ENCODE peak calls at places on chromosome 13, in six cellular contexts. One of them, this sample, is unnamed.

GRCh38 chr13:26872444-26873173 is 112.0 kb upstream of the GPR12 start:
- DNase-seq in neural progenitor cell: peak
- DNase-seq in PC-3: peak
- DNase-seq in HCT116: peak
- DNase-seq in SK-N-SH: peak
- DNase-seq in MM.1S: peak
- DNase-seq in this sample: peak

GRCh38 chr13:74895042-74895811 is 586.7 kb downstream of the TBC1D4 start:
- DNase-seq in neural progenitor cell: no peak
- DNase-seq in PC-3: no peak
- DNase-seq in HCT116: no peak
- DNase-seq in SK-N-SH: no peak
- DNase-seq in MM.1S: no peak
- DNase-seq in this sample: no peak

GRCh38 chr13:101698400-101698799 is 245.9 kb downstream of the ITGBL1 start:
- DNase-seq in neural progenitor cell: no peak
- DNase-seq in PC-3: no peak
- DNase-seq in HCT116: no peak
- DNase-seq in SK-N-SH: peak
- DNase-seq in MM.1S: no peak
- DNase-seq in this sample: peak

GRCh38 chr13:25319781-25320180 is 18.4 kb downstream of the NUP58 start:
- DNase-seq in neural progenitor cell: no peak
- DNase-seq in PC-3: no peak
- DNase-seq in HCT116: no peak
- DNase-seq in SK-N-SH: no peak
- DNase-seq in MM.1S: no peak
- DNase-seq in this sample: no peak

GRCh38 chr13:99628442-99628841 is 127.2 kb downstream of the TM9SF2 start:
- DNase-seq in neural progenitor cell: no peak
- DNase-seq in PC-3: no peak
- DNase-seq in HCT116: no peak
- DNase-seq in SK-N-SH: no peak
- DNase-seq in MM.1S: no peak
- DNase-seq in this sample: no peak

GRCh38 chr13:113651511-113652403 is 6.2 kb downstream of the ATP4B start:
- DNase-seq in neural progenitor cell: no peak
- DNase-seq in PC-3: no peak
- DNase-seq in HCT116: no peak
- DNase-seq in SK-N-SH: no peak
- DNase-seq in MM.1S: no peak
- DNase-seq in this sample: no peak

GRCh38 chr13:85631801-85632200 is 167.4 kb downstream of the SLITRK6 start:
- DNase-seq in neural progenitor cell: no peak
- DNase-seq in PC-3: peak
- DNase-seq in HCT116: no peak
- DNase-seq in SK-N-SH: no peak
- DNase-seq in MM.1S: no peak
- DNase-seq in this sample: no peak

GRCh38 chr13:35876601-35877000 is 254.6 kb downstream of the DCLK1 start:
- DNase-seq in neural progenitor cell: no peak
- DNase-seq in PC-3: no peak
- DNase-seq in HCT116: no peak
- DNase-seq in SK-N-SH: no peak
- DNase-seq in MM.1S: no peak
- DNase-seq in this sample: peak

GRCh38 chr13:111541752-111542529 is 221.5 kb downstream of the TEX29 start:
- DNase-seq in neural progenitor cell: no peak
- DNase-seq in PC-3: no peak
- DNase-seq in HCT116: no peak
- DNase-seq in SK-N-SH: no peak
- DNase-seq in MM.1S: no peak
- DNase-seq in this sample: no peak
- TF ChIP-seq EZH2phosphoT487 in neural progenitor cell: no peak
- TF ChIP-seq EZH2phosphoT487 in PC-3: no peak
- TF ChIP-seq EZH2phosphoT487 in HCT116: no peak
- TF ChIP-seq EZH2phosphoT487 in SK-N-SH: no peak
- TF ChIP-seq EZH2phosphoT487 in MM.1S: no peak
- TF ChIP-seq EZH2phosphoT487 in this sample: no peak

GRCh38 chr13:30698023-30698422 is 37.3 kb upstream of the ALOX5AP start:
- DNase-seq in neural progenitor cell: no peak
- DNase-seq in PC-3: no peak
- DNase-seq in HCT116: no peak
- DNase-seq in SK-N-SH: peak
- DNase-seq in MM.1S: no peak
- DNase-seq in this sample: peak

GRCh38 chr13:30696278-30697176 is 38.8 kb upstream of the ALOX5AP start:
- DNase-seq in neural progenitor cell: no peak
- DNase-seq in PC-3: no peak
- DNase-seq in HCT116: no peak
- DNase-seq in SK-N-SH: no peak
- DNase-seq in MM.1S: peak
- DNase-seq in this sample: peak

GRCh38 chr13:30700364-30700763 is 35.0 kb upstream of the ALOX5AP start:
- DNase-seq in neural progenitor cell: no peak
- DNase-seq in PC-3: no peak
- DNase-seq in HCT116: no peak
- DNase-seq in SK-N-SH: no peak
- DNase-seq in MM.1S: no peak
- DNase-seq in this sample: no peak

GRCh38 chr13:30698488-30699005 is 36.8 kb upstream of the ALOX5AP start:
- DNase-seq in neural progenitor cell: no peak
- DNase-seq in PC-3: no peak
- DNase-seq in HCT116: no peak
- DNase-seq in SK-N-SH: no peak
- DNase-seq in MM.1S: no peak
- DNase-seq in this sample: no peak

GRCh38 chr13:30697177-30697953 is 38.0 kb upstream of the ALOX5AP start:
- DNase-seq in neural progenitor cell: no peak
- DNase-seq in PC-3: no peak
- DNase-seq in HCT116: no peak
- DNase-seq in SK-N-SH: no peak
- DNase-seq in MM.1S: no peak
- DNase-seq in this sample: peak
- H3K9ac ChIP-seq in neural progenitor cell: no peak
- H3K9ac ChIP-seq in PC-3: no peak
- H3K9ac ChIP-seq in HCT116: no peak
- H3K9ac ChIP-seq in SK-N-SH: peak
- H3K9ac ChIP-seq in MM.1S: no peak
- H3K9ac ChIP-seq in this sample: peak

GRCh38 chr13:40539954-40540706 is 126.3 kb downstream of the FOXO1 start:
- DNase-seq in neural progenitor cell: peak
- DNase-seq in PC-3: peak
- DNase-seq in HCT116: peak
- DNase-seq in SK-N-SH: no peak
- DNase-seq in MM.1S: no peak
- DNase-seq in this sample: peak
- H3K4me2 ChIP-seq in neural progenitor cell: no peak
- H3K4me2 ChIP-seq in PC-3: peak
- H3K4me2 ChIP-seq in HCT116: peak
- H3K4me2 ChIP-seq in SK-N-SH: peak
- H3K4me2 ChIP-seq in MM.1S: no peak
- H3K4me2 ChIP-seq in this sample: peak

GRCh38 chr13:106375085-106375484 is 160.4 kb downstream of the EFNB2 start:
- DNase-seq in neural progenitor cell: no peak
- DNase-seq in PC-3: no peak
- DNase-seq in HCT116: no peak
- DNase-seq in SK-N-SH: no peak
- DNase-seq in MM.1S: no peak
- DNase-seq in this sample: no peak

GRCh38 chr13:106372199-106373160 is 163.0 kb downstream of the EFNB2 start:
- DNase-seq in neural progenitor cell: no peak
- DNase-seq in PC-3: no peak
- DNase-seq in HCT116: no peak
- DNase-seq in SK-N-SH: no peak
- DNase-seq in MM.1S: no peak
- DNase-seq in this sample: peak

GRCh38 chr13:106374631-106375030 is 160.8 kb downstream of the EFNB2 start:
- DNase-seq in neural progenitor cell: no peak
- DNase-seq in PC-3: no peak
- DNase-seq in HCT116: no peak
- DNase-seq in SK-N-SH: no peak
- DNase-seq in MM.1S: no peak
- DNase-seq in this sample: no peak

GRCh38 chr13:106373989-106374572 is 161.4 kb downstream of the EFNB2 start:
- DNase-seq in neural progenitor cell: no peak
- DNase-seq in PC-3: no peak
- DNase-seq in HCT116: no peak
- DNase-seq in SK-N-SH: no peak
- DNase-seq in MM.1S: no peak
- DNase-seq in this sample: peak

GRCh38 chr13:106373304-106373988 is 162.0 kb downstream of the EFNB2 start:
- DNase-seq in neural progenitor cell: no peak
- DNase-seq in PC-3: no peak
- DNase-seq in HCT116: no peak
- DNase-seq in SK-N-SH: no peak
- DNase-seq in MM.1S: no peak
- DNase-seq in this sample: no peak
- TF ChIP-seq EZH2phosphoT487 in neural progenitor cell: no peak
- TF ChIP-seq EZH2phosphoT487 in PC-3: no peak
- TF ChIP-seq EZH2phosphoT487 in HCT116: no peak
- TF ChIP-seq EZH2phosphoT487 in SK-N-SH: no peak
- TF ChIP-seq EZH2phosphoT487 in MM.1S: no peak
- TF ChIP-seq EZH2phosphoT487 in this sample: no peak

GRCh38 chr13:78121459-78122348 is 203.1 kb upstream of the EDNRB start:
- DNase-seq in neural progenitor cell: peak
- DNase-seq in PC-3: peak
- DNase-seq in HCT116: peak
- DNase-seq in SK-N-SH: peak
- DNase-seq in MM.1S: peak
- DNase-seq in this sample: peak

DNA sequence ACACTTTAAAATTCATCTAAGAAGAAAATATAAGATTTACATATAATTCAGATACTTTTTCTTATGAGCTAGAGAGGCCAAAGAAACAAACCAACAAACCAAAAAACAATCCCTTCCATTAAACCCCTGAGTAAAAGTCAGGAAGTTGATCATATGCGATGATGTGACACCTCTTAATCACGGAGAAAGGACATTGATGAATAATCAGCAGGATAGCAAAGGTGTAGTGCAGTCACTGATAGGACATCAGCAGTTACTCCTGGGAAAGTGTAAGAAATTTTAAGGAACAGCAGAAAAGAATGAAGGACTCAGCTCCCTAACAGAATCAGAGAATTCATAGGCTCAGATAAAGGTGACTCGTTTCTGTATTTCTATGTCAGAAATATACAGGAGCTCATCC is 202.4 kb upstream of the EDNRB start:
- DNase-seq in neural progenitor cell: no peak
- DNase-seq in PC-3: peak
- DNase-seq in HCT116: no peak
- DNase-seq in SK-N-SH: no peak
- DNase-seq in MM.1S: no peak
- DNase-seq in this sample: no peak
- H3K9ac ChIP-seq in neural progenitor cell: no peak
- H3K9ac ChIP-seq in PC-3: no peak
- H3K9ac ChIP-seq in HCT116: no peak
- H3K9ac ChIP-seq in SK-N-SH: no peak
- H3K9ac ChIP-seq in MM.1S: no peak
- H3K9ac ChIP-seq in this sample: no peak

DNA sequence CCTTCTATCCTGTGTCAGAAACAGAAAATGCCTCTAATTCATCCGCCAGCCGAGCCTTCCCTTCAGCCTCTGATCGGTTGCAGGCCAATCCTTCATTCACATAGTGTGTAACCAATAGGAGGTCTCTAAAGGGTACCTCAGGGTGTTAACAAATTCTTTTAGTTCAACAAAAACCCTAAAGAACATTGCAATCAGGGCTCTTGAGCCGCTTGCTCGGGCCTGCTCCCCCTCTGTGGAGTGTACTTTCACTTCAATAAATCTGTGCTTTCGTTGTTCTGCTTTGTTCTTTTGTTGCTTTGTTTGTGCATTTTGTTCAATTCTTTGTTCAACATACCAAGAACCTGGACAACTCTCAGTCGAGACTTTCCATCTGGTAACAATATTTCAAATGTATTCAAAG is 366.5 kb downstream of the KCTD12 start:
- DNase-seq in neural progenitor cell: peak
- DNase-seq in PC-3: no peak
- DNase-seq in HCT116: no peak
- DNase-seq in SK-N-SH: no peak
- DNase-seq in MM.1S: no peak
- DNase-seq in this sample: no peak
- H3K4me2 ChIP-seq in neural progenitor cell: no peak
- H3K4me2 ChIP-seq in PC-3: no peak
- H3K4me2 ChIP-seq in HCT116: no peak
- H3K4me2 ChIP-seq in SK-N-SH: no peak
- H3K4me2 ChIP-seq in MM.1S: no peak
- H3K4me2 ChIP-seq in this sample: no peak

DNA sequence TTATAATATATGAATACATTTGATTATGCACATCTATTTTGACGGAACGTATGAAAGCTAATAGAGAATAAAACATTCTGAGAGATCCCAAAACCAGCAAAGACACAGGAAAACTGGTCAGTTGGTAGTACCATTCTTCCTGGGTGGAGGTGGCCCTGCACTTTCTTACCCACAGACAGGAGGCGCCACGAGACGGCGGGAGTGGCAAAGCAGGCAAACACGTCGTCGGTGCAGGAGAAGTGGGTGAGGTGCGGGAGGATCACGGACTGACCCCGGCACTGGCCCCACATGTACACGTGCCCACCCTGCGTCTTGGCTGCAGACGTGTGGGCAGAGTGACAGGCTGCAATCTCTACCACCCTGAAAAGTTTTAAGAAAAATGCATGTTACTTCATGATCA is 36.1 kb downstream of the RCBTB1 start:
- DNase-seq in neural progenitor cell: no peak
- DNase-seq in PC-3: no peak
- DNase-seq in HCT116: no peak
- DNase-seq in SK-N-SH: no peak
- DNase-seq in MM.1S: no peak
- DNase-seq in this sample: peak
- TF ChIP-seq EZH2phosphoT487 in neural progenitor cell: no peak
- TF ChIP-seq EZH2phosphoT487 in PC-3: no peak
- TF ChIP-seq EZH2phosphoT487 in HCT116: no peak
- TF ChIP-seq EZH2phosphoT487 in SK-N-SH: no peak
- TF ChIP-seq EZH2phosphoT487 in MM.1S: no peak
- TF ChIP-seq EZH2phosphoT487 in this sample: no peak

GRCh38 chr13:97030705-97031452 is 36.6 kb upstream of the OXGR1 start:
- DNase-seq in neural progenitor cell: peak
- DNase-seq in PC-3: peak
- DNase-seq in HCT116: peak
- DNase-seq in SK-N-SH: peak
- DNase-seq in MM.1S: peak
- DNase-seq in this sample: peak
- H3K9ac ChIP-seq in neural progenitor cell: no peak
- H3K9ac ChIP-seq in PC-3: no peak
- H3K9ac ChIP-seq in HCT116: no peak
- H3K9ac ChIP-seq in SK-N-SH: no peak
- H3K9ac ChIP-seq in MM.1S: no peak
- H3K9ac ChIP-seq in this sample: no peak

This sample was measured in GM23248.